ENCODE peak calls at places on chromosome 12, in four cellular contexts. D is tibial artery, Q is epithelial cell of prostate, H is NCI-H1105 treated with DMSO at 0.1 percent for 48 hours. W is an unnamed sample.

GRCh38 chr12:46679754-46680153 is 146.0 kb downstream of the SLC38A4 start:
- DNase-seq in D (no peak), Q (no peak), H (no peak), W (no peak)

GRCh38 chr12:44476683-44477082 is 399.4 kb downstream of the NELL2 start:
- DNase-seq in D (no peak), Q (no peak), H (no peak), W (no peak)

GRCh38 chr12:64256166-64256800 is 34.2 kb upstream of the KICS2 start:
- DNase-seq in D (no peak), Q (no peak), H (peak; percentile 72), W (no peak)

GRCh38 chr12:85057370-85057963 is 21.3 kb downstream of the LRRIQ1 start:
- DNase-seq in D (peak; percentile 24), Q (no peak), H (peak; percentile 45), W (peak; percentile 6)

GRCh38 chr12:3520168-3520567 is 29.2 kb downstream of the PRMT8 start:
- DNase-seq in D (no peak), Q (no peak), H (peak; percentile 85), W (no peak)

GRCh38 chr12:90908465-90908864 is 46.5 kb downstream of the CCER1 start:
- DNase-seq in D (no peak), Q (no peak), H (no peak), W (peak; percentile 57)

GRCh38 chr12:6635856-6636521 is at the start of gene LPAR5:
- DNase-seq in D (peak; percentile 54), Q (peak; percentile 43), H (no peak), W (no peak)

GRCh38 chr12:32889073-32889760 is 7.4 kb downstream of the PKP2 start:
- DNase-seq in D (no peak), Q (peak; percentile 29), H (no peak), W (no peak)

GRCh38 chr12:109948382-109948781 is 47.8 kb downstream of the GIT2 start:
- DNase-seq in D (no peak), Q (no peak), H (no peak), W (no peak)

GRCh38 chr12:122730215-122731014 is at the start of gene HCAR1:
- DNase-seq in D (no peak), Q (no peak), H (peak; percentile 20), W (no peak)

GRCh38 chr12:38761111-38761510 is 144.3 kb downstream of the CPNE8 start:
- DNase-seq in D (no peak), Q (no peak), H (no peak), W (no peak)

GRCh38 chr12:29241821-29242591 is 92.9 kb downstream of the FAR2 start:
- DNase-seq in D (peak; percentile 45), Q (peak; percentile 79), H (no peak), W (peak; percentile 76)

GRCh38 chr12:80837342-80837978 is 100.3 kb downstream of the LIN7A start:
- DNase-seq in D (no peak), Q (no peak), H (peak; percentile 56), W (no peak)

GRCh38 chr12:107318554-107318803 is 225.1 kb upstream of the CRY1 start:
- DNase-seq in D (no peak), Q (no peak), H (no peak), W (no peak)

GRCh38 chr12:89084751-89085150 is 267.6 kb downstream of the DUSP6 start:
- DNase-seq in D (no peak), Q (no peak), H (no peak), W (no peak)

GRCh38 chr12:29899212-29899931 is 115.6 kb upstream of the TMTC1 start:
- DNase-seq in D (no peak), Q (no peak), H (no peak), W (no peak)